ENCODE peak calls at places on chromosomes 7 and 10, in six cellular contexts. B, Z, K, G, W and M are unnamed samples. For H3K9me3, the result is how much of the 10 kb centered on the place peaks cover.

GRCh38 chr10:131841131-131841661 is 59.6 kb upstream of the PPP2R2D start:
- DNase-seq in B (no peak), Z (no peak), K (no peak), G (no peak), W (peak), M (no peak)

GRCh38 chr7:112160771-112161150 is 45.4 kb downstream of the DOCK4 start:
- DNase-seq in B (no peak), Z (no peak), K (no peak), G (no peak), W (no peak), M (no peak)

GRCh38 chr10:15183689-15184481 is 15.4 kb upstream of the NMT2 start:
- DNase-seq in B (no peak), Z (no peak), K (no peak), G (no peak), W (no peak), M (no peak)

GRCh38 chr7:47482013-47482761 is 99.7 kb downstream of the TNS3 start:
- DNase-seq in B (peak), Z (peak), K (no peak), G (peak), W (no peak), M (peak)

GRCh38 chr10:34102237-34102673 is 712.8 kb downstream of the PARD3 start:
- DNase-seq in B (peak), Z (peak), K (no peak), G (no peak), W (no peak), M (peak)

GRCh38 chr7:150406565-150407421 is 27.7 kb downstream of the ZNF775 start:
- DNase-seq in B (no peak), Z (peak), K (no peak), G (no peak), W (no peak), M (no peak)

GRCh38 chr7:28179081-28180030 is 1.2 kb downstream of the JAZF1 start:
- DNase-seq in B (peak), Z (peak), K (no peak), G (peak), W (peak), M (peak)

GRCh38 chr10:129870926-129871660 is 93.0 kb downstream of the EBF3 start:
- DNase-seq in B (peak), Z (no peak), K (no peak), G (peak), W (no peak), M (no peak)

GRCh38 chr7:77458786-77459185 is 42.6 kb upstream of the GSAP start:
- DNase-seq in B (no peak), Z (peak), K (no peak), G (no peak), W (no peak), M (no peak)

GRCh38 chr7:123622660-123623386 is 21.2 kb downstream of the ASB15 start:
- DNase-seq in B (no peak), Z (peak), K (no peak), G (no peak), W (no peak), M (no peak)

GRCh38 chr10:35421553-35422178 is 85.4 kb downstream of the CCNY start:
- DNase-seq in B (no peak), Z (peak), K (peak), G (peak), W (peak), M (no peak)

GRCh38 chr10:75508239-75508813 is 76.9 kb downstream of the LRMDA start:
- DNase-seq in B (peak), Z (no peak), K (no peak), G (peak), W (no peak), M (no peak)

GRCh38 chr7:82017334-82017943 is 247.6 kb upstream of the HGF start:
- DNase-seq in B (peak), Z (peak), K (peak), G (peak), W (no peak), M (no peak)

GRCh38 chr7:21965318-21965717 is 19.6 kb upstream of the CDCA7L start:
- DNase-seq in B (no peak), Z (no peak), K (no peak), G (no peak), W (no peak), M (no peak)

GRCh38 chr7:42070068-42070467 is 166.9 kb downstream of the GLI3 start:
- DNase-seq in B (no peak), Z (peak), K (no peak), G (peak), W (no peak), M (no peak)

GRCh38 chr7:159125104-159125943 is 19.3 kb downstream of the VIPR2 start:
- DNase-seq in B (no peak), Z (no peak), K (no peak), G (no peak), W (peak), M (peak)

GRCh38 chr7:17095951-17096350 is 202.5 kb upstream of the AHR start:
- DNase-seq in B (no peak), Z (no peak), K (no peak), G (no peak), W (no peak), M (no peak)

GRCh38 chr7:157588271-157588589 is 251.4 kb downstream of the DNAJB6 start:
- DNase-seq in B (no peak), Z (no peak), K (no peak), G (no peak), W (no peak), M (peak)

GRCh38 chr7:7766671-7767070 is 48.3 kb upstream of the RPA3 start:
- DNase-seq in B (no peak), Z (peak), K (no peak), G (no peak), W (no peak), M (no peak)

GRCh38 chr10:11810313-11810766 is 12.8 kb upstream of the PROSER2 start:
- DNase-seq in B (no peak), Z (peak), K (no peak), G (peak), W (no peak), M (no peak)

GRCh38 chr7:135224027-135224426 is 9.6 kb upstream of the STRA8 start:
- DNase-seq in B (no peak), Z (no peak), K (no peak), G (no peak), W (no peak), M (no peak)

DNA sequence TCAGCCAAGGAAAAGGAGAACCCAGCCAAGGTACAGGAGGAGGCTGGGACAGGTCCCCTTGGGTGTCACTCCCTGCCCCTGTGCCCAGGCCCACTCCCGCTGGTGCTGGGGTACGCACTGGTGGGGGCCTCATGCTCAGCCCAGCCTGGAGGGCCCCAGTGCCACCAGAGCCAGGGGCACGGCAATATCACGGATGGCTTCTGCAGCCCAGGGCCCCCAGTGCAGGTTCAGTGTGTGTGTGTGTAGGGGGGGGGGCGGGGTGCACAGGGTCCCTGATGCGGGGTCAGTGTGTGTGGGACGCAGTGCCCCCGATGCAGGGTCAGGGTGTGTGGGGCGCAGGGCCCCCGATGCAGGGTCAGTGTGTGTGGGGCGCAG is 23.4 kb upstream of the ZNF716 start:
- DNase-seq in B (no peak), Z (no peak), K (no peak), G (no peak), W (no peak), M (no peak)
- H3K9me3 ChIP-seq in B (under half), Z (under half), K (under half), G (under half), W (half or more), M (under half)

DNA sequence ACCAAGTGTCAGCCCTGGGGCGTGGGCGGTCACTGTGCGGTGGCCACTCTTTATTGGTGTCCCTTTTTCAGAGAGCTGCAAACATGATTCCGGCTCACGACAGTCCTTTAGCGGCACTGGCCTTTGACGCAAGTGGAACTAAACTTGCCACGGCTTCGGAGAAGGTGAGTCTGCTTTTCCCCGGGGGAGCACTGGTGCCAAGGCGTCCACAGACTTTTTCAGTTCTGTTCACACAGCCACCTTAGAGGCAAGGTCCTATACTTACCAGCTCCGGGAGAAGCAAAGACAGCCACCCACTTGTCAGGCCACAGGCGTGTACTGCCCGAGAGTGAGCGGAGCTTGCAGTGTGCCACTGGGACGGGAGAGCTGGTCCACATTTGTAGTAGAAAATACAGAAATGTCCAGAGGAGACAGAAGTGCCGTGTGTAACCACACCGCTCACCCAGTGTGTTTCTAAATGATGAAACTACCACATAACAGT is 27.9 kb downstream of the WIPI2 start:
- DNase-seq in B (no peak), Z (no peak), K (no peak), G (no peak), W (no peak), M (peak)
- H3K9ac ChIP-seq in B (no peak), Z (no peak), K (no peak), G (no peak), W (no peak), M (no peak)

DNA sequence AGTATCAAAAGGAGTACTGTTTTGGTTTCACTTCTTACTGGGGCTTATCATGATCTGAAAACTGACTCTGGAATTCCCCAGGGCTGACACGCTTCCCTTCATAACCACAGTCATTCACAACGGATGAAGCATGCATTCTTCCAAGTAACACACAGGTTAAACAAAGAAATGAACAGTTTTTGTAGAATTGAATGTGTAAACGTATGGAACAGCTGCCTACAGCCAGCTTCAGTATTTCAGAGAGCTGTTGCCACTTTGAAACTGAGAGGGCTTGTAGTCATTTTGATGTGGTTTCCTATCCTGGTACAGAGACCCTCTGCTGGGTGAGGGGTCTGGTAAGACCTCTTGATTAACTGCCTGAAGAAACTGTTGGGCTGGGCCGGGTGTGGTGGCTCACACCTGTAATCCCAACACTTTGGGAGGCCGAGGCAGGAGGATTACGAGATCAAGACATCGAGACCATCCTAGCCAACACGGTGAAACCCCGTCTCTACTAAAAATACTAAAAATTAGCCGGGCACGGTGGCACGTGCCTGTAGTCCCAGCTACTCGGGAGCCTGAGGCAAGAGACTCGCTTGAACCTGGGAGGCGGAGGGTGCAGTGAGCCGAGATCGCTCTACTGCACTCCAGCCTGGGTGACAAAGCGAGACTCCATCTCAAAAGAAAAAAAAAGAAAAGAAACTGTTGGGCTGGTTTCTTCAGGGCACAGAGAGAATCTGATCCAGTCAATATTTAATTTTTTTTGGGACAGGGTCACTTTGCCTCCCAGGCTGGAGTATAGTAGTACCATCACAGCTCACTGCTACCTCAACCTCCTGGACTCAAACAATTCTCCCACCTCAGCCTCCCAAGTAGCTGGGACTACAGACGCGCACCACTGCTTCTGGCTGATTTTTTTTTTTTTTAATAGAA is 4.7 kb downstream of the NFE2L3 start:
- DNase-seq in B (no peak), Z (peak), K (peak), G (peak), W (no peak), M (no peak)
- H3K4me3 ChIP-seq in B (peak), Z (peak), K (no peak), G (peak), W (no peak), M (no peak)

DNA sequence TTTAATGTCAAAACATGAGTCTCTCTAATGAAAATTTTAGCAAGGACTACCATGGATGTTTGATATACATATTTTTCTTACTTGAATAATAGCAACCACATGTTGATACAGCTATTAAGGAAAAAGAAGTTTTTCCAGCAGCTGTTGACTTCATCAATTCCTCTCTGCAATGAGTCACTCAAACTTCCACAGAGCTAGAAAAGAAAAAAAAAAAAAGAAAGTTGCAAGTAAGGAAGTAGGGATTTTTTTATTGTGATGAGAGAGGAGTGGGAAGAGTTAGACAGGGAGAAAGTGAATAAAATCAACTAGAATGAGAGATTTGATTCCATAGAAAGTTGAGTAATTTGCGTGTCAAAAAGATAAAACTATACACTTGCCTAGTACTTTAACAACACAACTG is 46.2 kb downstream of the CAV1 start:
- DNase-seq in B (no peak), Z (peak), K (no peak), G (peak), W (no peak), M (no peak)
- H3K9me3 ChIP-seq in B (under half), Z (under half), K (under half), G (under half), W (under half), M (under half)

GRCh38 chr7:70540641-70541040 is 591.3 kb upstream of the GALNT17 start:
- DNase-seq in B (no peak), Z (no peak), K (no peak), G (no peak), W (no peak), M (no peak)
- H3K9ac ChIP-seq in B (no peak), Z (no peak), K (no peak), G (no peak), W (no peak), M (no peak)

GRCh38 chr10:23157691-23158369 is 34.3 kb upstream of the PTF1A start:
- DNase-seq in B (peak), Z (peak), K (peak), G (peak), W (peak), M (no peak)
- H3K4me3 ChIP-seq in B (peak), Z (peak), K (no peak), G (no peak), W (peak), M (peak)

GRCh38 chr10:1203216-1203615 is 147.0 kb downstream of the WDR37 start:
- DNase-seq in B (no peak), Z (no peak), K (no peak), G (no peak), W (no peak), M (peak)
- H3K9me3 ChIP-seq in B (under half), Z (under half), K (under half), G (under half), W (under half), M (under half)